ENCODE peak calls at places on chromosomes 12 and 14, in nine cellular contexts. P is AG10803, Y is mesenchymal stem cell, X is fibroblast of pulmonary artery, O is GM04504, F is HTR-8/SVneo, N is germinal center, B is SK-MEL-5, C is astrocyte of the hippocampus. T is an unnamed sample.

GRCh38 chr12:1929985-1930815 is 11.7 kb upstream of the CACNA2D4 start:
- DNase-seq in P (no peak), Y (no peak), X (no peak), O (no peak), F (no peak), N (no peak), B (no peak), C (no peak), T (no peak)

GRCh38 chr14:54177009-54177408 is 219.8 kb upstream of the CDKN3 start:
- DNase-seq in P (no peak), Y (no peak), X (no peak), O (no peak), F (no peak), N (no peak), B (no peak), C (no peak), T (no peak)

GRCh38 chr12:39103552-39104165 is 198.3 kb upstream of the CPNE8 start:
- DNase-seq in P (peak), Y (peak), X (peak), O (peak), F (peak), N (peak), B (peak), C (peak), T (no peak)

GRCh38 chr12:52056801-52057613 is 5.8 kb downstream of the NR4A1 start:
- DNase-seq in P (peak), Y (no peak), X (peak), O (no peak), F (no peak), N (no peak), B (no peak), C (no peak), T (no peak)

GRCh38 chr12:78795934-78796445 is 68.6 kb upstream of the SYT1 start:
- DNase-seq in P (no peak), Y (no peak), X (no peak), O (no peak), F (no peak), N (no peak), B (no peak), C (no peak), T (no peak)

GRCh38 chr14:63435204-63435603 is 108.0 kb downstream of the PPP2R5E start:
- DNase-seq in P (no peak), Y (peak), X (no peak), O (no peak), F (no peak), N (no peak), B (no peak), C (no peak), T (no peak)

GRCh38 chr14:68143341-68143807 is 323.8 kb downstream of the RAD51B start:
- DNase-seq in P (peak), Y (peak), X (peak), O (peak), F (no peak), N (no peak), B (no peak), C (peak), T (no peak)

GRCh38 chr12:50390284-50390683 is 6.1 kb downstream of the FAM186A start:
- DNase-seq in P (peak), Y (peak), X (peak), O (peak), F (peak), N (no peak), B (no peak), C (peak), T (no peak)

GRCh38 chr14:66920196-66920595 is 269.0 kb upstream of the GARIN2 start:
- DNase-seq in P (peak), Y (peak), X (peak), O (no peak), F (no peak), N (no peak), B (no peak), C (no peak), T (no peak)

GRCh38 chr12:122190842-122191668 is 8.1 kb downstream of the LRRC43 start:
- DNase-seq in P (peak), Y (peak), X (peak), O (no peak), F (peak), N (peak), B (peak), C (peak), T (peak)

GRCh38 chr12:18723752-18724151 is 14.1 kb downstream of the PLCZ1 start:
- DNase-seq in P (peak), Y (peak), X (peak), O (peak), F (peak), N (no peak), B (no peak), C (peak), T (no peak)

GRCh38 chr12:130053641-130054040 is 108.6 kb upstream of the FZD10 start:
- DNase-seq in P (no peak), Y (no peak), X (no peak), O (no peak), F (no peak), N (no peak), B (no peak), C (no peak), T (no peak)

T was measured in activated naive CD8-positive, alpha-beta T cell treated with anti-CD3 and anti-CD28 coated beads for 36 hours.